ENCODE peak calls at places on chromosomes 7 and 10, in seven cellular contexts. One of them, this sample, is unnamed.

GRCh38 chr10:94010116-94010515 is 16.4 kb downstream of the PLCE1 start:
- DNase-seq in right atrium auricular region: no peak
- DNase-seq in non-pigmented ciliary epithelial cell: no peak
- DNase-seq in naive thymus-derived CD8-positive, alpha-beta T cell: no peak
- DNase-seq in endothelial cell: no peak
- DNase-seq in substantia nigra: no peak
- DNase-seq in left colon: no peak
- DNase-seq in this sample: no peak

GRCh38 chr10:113403900-113404299 is 149.0 kb upstream of the HABP2 start:
- DNase-seq in right atrium auricular region: no peak
- DNase-seq in non-pigmented ciliary epithelial cell: no peak
- DNase-seq in naive thymus-derived CD8-positive, alpha-beta T cell: no peak
- DNase-seq in endothelial cell: no peak
- DNase-seq in substantia nigra: no peak
- DNase-seq in left colon: no peak
- DNase-seq in this sample: no peak

GRCh38 chr10:86413046-86413728 is 46.6 kb upstream of the GRID1 start:
- DNase-seq in right atrium auricular region: no peak
- DNase-seq in non-pigmented ciliary epithelial cell: no peak
- DNase-seq in naive thymus-derived CD8-positive, alpha-beta T cell: peak
- DNase-seq in endothelial cell: no peak
- DNase-seq in substantia nigra: no peak
- DNase-seq in left colon: no peak
- DNase-seq in this sample: no peak

GRCh38 chr10:114472874-114473248 is 68.6 kb upstream of the AFAP1L2 start:
- DNase-seq in right atrium auricular region: no peak
- DNase-seq in non-pigmented ciliary epithelial cell: no peak
- DNase-seq in naive thymus-derived CD8-positive, alpha-beta T cell: no peak
- DNase-seq in endothelial cell: no peak
- DNase-seq in substantia nigra: no peak
- DNase-seq in left colon: no peak
- DNase-seq in this sample: no peak

GRCh38 chr10:102225646-102226541 is at the start of gene ELOVL3:
- DNase-seq in right atrium auricular region: peak
- DNase-seq in non-pigmented ciliary epithelial cell: peak
- DNase-seq in naive thymus-derived CD8-positive, alpha-beta T cell: peak
- DNase-seq in endothelial cell: peak
- DNase-seq in substantia nigra: peak
- DNase-seq in left colon: peak
- DNase-seq in this sample: peak

GRCh38 chr10:121683366-121683765 is 85.1 kb upstream of the FGFR2 start:
- DNase-seq in right atrium auricular region: no peak
- DNase-seq in non-pigmented ciliary epithelial cell: no peak
- DNase-seq in naive thymus-derived CD8-positive, alpha-beta T cell: no peak
- DNase-seq in endothelial cell: no peak
- DNase-seq in substantia nigra: no peak
- DNase-seq in left colon: no peak
- DNase-seq in this sample: no peak

GRCh38 chr10:103254538-103255325 is 9.0 kb downstream of the RPEL1 start:
- DNase-seq in right atrium auricular region: no peak
- DNase-seq in non-pigmented ciliary epithelial cell: no peak
- DNase-seq in naive thymus-derived CD8-positive, alpha-beta T cell: no peak
- DNase-seq in endothelial cell: no peak
- DNase-seq in substantia nigra: no peak
- DNase-seq in left colon: no peak
- DNase-seq in this sample: no peak

GRCh38 chr7:98022531-98022930 is 32.5 kb upstream of the OCM2 start:
- DNase-seq in right atrium auricular region: no peak
- DNase-seq in non-pigmented ciliary epithelial cell: no peak
- DNase-seq in naive thymus-derived CD8-positive, alpha-beta T cell: no peak
- DNase-seq in endothelial cell: no peak
- DNase-seq in substantia nigra: no peak
- DNase-seq in left colon: no peak
- DNase-seq in this sample: no peak

GRCh38 chr7:21281193-21281592 is 146.7 kb upstream of the SP4 start:
- DNase-seq in right atrium auricular region: no peak
- DNase-seq in non-pigmented ciliary epithelial cell: no peak
- DNase-seq in naive thymus-derived CD8-positive, alpha-beta T cell: no peak
- DNase-seq in endothelial cell: no peak
- DNase-seq in substantia nigra: no peak
- DNase-seq in left colon: no peak
- DNase-seq in this sample: no peak

GRCh38 chr7:140475747-140476333 is 3.5 kb downstream of the MKRN1 start:
- DNase-seq in right atrium auricular region: no peak
- DNase-seq in non-pigmented ciliary epithelial cell: no peak
- DNase-seq in naive thymus-derived CD8-positive, alpha-beta T cell: peak
- DNase-seq in endothelial cell: peak
- DNase-seq in substantia nigra: no peak
- DNase-seq in left colon: peak
- DNase-seq in this sample: no peak

GRCh38 chr7:155358948-155359712 is 61.5 kb downstream of the INSIG1 start:
- DNase-seq in right atrium auricular region: no peak
- DNase-seq in non-pigmented ciliary epithelial cell: no peak
- DNase-seq in naive thymus-derived CD8-positive, alpha-beta T cell: no peak
- DNase-seq in endothelial cell: no peak
- DNase-seq in substantia nigra: no peak
- DNase-seq in left colon: no peak
- DNase-seq in this sample: no peak

GRCh38 chr7:929311-929711 is 25.2 kb downstream of the ADAP1 start:
- DNase-seq in right atrium auricular region: no peak
- DNase-seq in non-pigmented ciliary epithelial cell: no peak
- DNase-seq in naive thymus-derived CD8-positive, alpha-beta T cell: no peak
- DNase-seq in endothelial cell: no peak
- DNase-seq in substantia nigra: peak
- DNase-seq in left colon: no peak
- DNase-seq in this sample: no peak

GRCh38 chr7:89332026-89332425 is 536.5 kb upstream of the TEX47 start:
- DNase-seq in right atrium auricular region: no peak
- DNase-seq in non-pigmented ciliary epithelial cell: no peak
- DNase-seq in naive thymus-derived CD8-positive, alpha-beta T cell: no peak
- DNase-seq in endothelial cell: no peak
- DNase-seq in substantia nigra: no peak
- DNase-seq in left colon: no peak
- DNase-seq in this sample: no peak

GRCh38 chr7:55140221-55140980 is 121.6 kb downstream of the EGFR start:
- DNase-seq in right atrium auricular region: no peak
- DNase-seq in non-pigmented ciliary epithelial cell: no peak
- DNase-seq in naive thymus-derived CD8-positive, alpha-beta T cell: no peak
- DNase-seq in endothelial cell: no peak
- DNase-seq in substantia nigra: no peak
- DNase-seq in left colon: peak
- DNase-seq in this sample: peak

GRCh38 chr7:116526897-116527296 is 2.1 kb downstream of the CAV1 start:
- DNase-seq in right atrium auricular region: no peak
- DNase-seq in non-pigmented ciliary epithelial cell: no peak
- DNase-seq in naive thymus-derived CD8-positive, alpha-beta T cell: no peak
- DNase-seq in endothelial cell: no peak
- DNase-seq in substantia nigra: no peak
- DNase-seq in left colon: no peak
- DNase-seq in this sample: no peak

GRCh38 chr10:103905441-103905840 is 12.5 kb downstream of the STN1 start:
- DNase-seq in right atrium auricular region: no peak
- DNase-seq in non-pigmented ciliary epithelial cell: no peak
- DNase-seq in naive thymus-derived CD8-positive, alpha-beta T cell: no peak
- DNase-seq in endothelial cell: no peak
- DNase-seq in substantia nigra: no peak
- DNase-seq in left colon: no peak
- DNase-seq in this sample: no peak

GRCh38 chr10:117460846-117461765 is 81.4 kb upstream of the EMX2 start:
- DNase-seq in right atrium auricular region: no peak
- DNase-seq in non-pigmented ciliary epithelial cell: no peak
- DNase-seq in naive thymus-derived CD8-positive, alpha-beta T cell: no peak
- DNase-seq in endothelial cell: no peak
- DNase-seq in substantia nigra: no peak
- DNase-seq in left colon: no peak
- DNase-seq in this sample: no peak

GRCh38 chr10:133131053-133131452 is 29.0 kb upstream of the KNDC1 start:
- DNase-seq in right atrium auricular region: no peak
- DNase-seq in non-pigmented ciliary epithelial cell: no peak
- DNase-seq in naive thymus-derived CD8-positive, alpha-beta T cell: no peak
- DNase-seq in endothelial cell: no peak
- DNase-seq in substantia nigra: no peak
- DNase-seq in left colon: no peak
- DNase-seq in this sample: no peak

GRCh38 chr10:110857265-110858158 is 14.2 kb upstream of the PDCD4 start:
- DNase-seq in right atrium auricular region: peak
- DNase-seq in non-pigmented ciliary epithelial cell: no peak
- DNase-seq in naive thymus-derived CD8-positive, alpha-beta T cell: no peak
- DNase-seq in endothelial cell: no peak
- DNase-seq in substantia nigra: no peak
- DNase-seq in left colon: peak
- DNase-seq in this sample: peak

GRCh38 chr10:107611101-107611500 is 446.6 kb upstream of the SORCS1 start:
- DNase-seq in right atrium auricular region: no peak
- DNase-seq in non-pigmented ciliary epithelial cell: no peak
- DNase-seq in naive thymus-derived CD8-positive, alpha-beta T cell: no peak
- DNase-seq in endothelial cell: no peak
- DNase-seq in substantia nigra: no peak
- DNase-seq in left colon: no peak
- DNase-seq in this sample: peak

GRCh38 chr10:73635781-73636180 is 5.5 kb downstream of the MYOZ1 start:
- DNase-seq in right atrium auricular region: no peak
- DNase-seq in non-pigmented ciliary epithelial cell: no peak
- DNase-seq in naive thymus-derived CD8-positive, alpha-beta T cell: no peak
- DNase-seq in endothelial cell: no peak
- DNase-seq in substantia nigra: no peak
- DNase-seq in left colon: no peak
- DNase-seq in this sample: no peak

GRCh38 chr10:5631936-5632335 is 34.5 kb downstream of the ASB13 start:
- DNase-seq in right atrium auricular region: no peak
- DNase-seq in non-pigmented ciliary epithelial cell: no peak
- DNase-seq in naive thymus-derived CD8-positive, alpha-beta T cell: no peak
- DNase-seq in endothelial cell: no peak
- DNase-seq in substantia nigra: no peak
- DNase-seq in left colon: no peak
- DNase-seq in this sample: no peak

GRCh38 chr7:142334236-142334635 is 76.4 kb upstream of the PRSS58 start:
- DNase-seq in right atrium auricular region: no peak
- DNase-seq in non-pigmented ciliary epithelial cell: no peak
- DNase-seq in naive thymus-derived CD8-positive, alpha-beta T cell: no peak
- DNase-seq in endothelial cell: no peak
- DNase-seq in substantia nigra: no peak
- DNase-seq in left colon: no peak
- DNase-seq in this sample: no peak

GRCh38 chr10:13893926-13894325 is 307.2 kb downstream of the PRPF18 start:
- DNase-seq in right atrium auricular region: no peak
- DNase-seq in non-pigmented ciliary epithelial cell: no peak
- DNase-seq in naive thymus-derived CD8-positive, alpha-beta T cell: no peak
- DNase-seq in endothelial cell: no peak
- DNase-seq in substantia nigra: no peak
- DNase-seq in left colon: no peak
- DNase-seq in this sample: no peak

GRCh38 chr7:105016083-105017075 is 2.4 kb downstream of the KMT2E start:
- DNase-seq in right atrium auricular region: no peak
- DNase-seq in non-pigmented ciliary epithelial cell: no peak
- DNase-seq in naive thymus-derived CD8-positive, alpha-beta T cell: no peak
- DNase-seq in endothelial cell: no peak
- DNase-seq in substantia nigra: no peak
- DNase-seq in left colon: no peak
- DNase-seq in this sample: no peak

GRCh38 chr7:95544174-95544573 is 52.1 kb downstream of the PDK4 start:
- DNase-seq in right atrium auricular region: no peak
- DNase-seq in non-pigmented ciliary epithelial cell: no peak
- DNase-seq in naive thymus-derived CD8-positive, alpha-beta T cell: no peak
- DNase-seq in endothelial cell: no peak
- DNase-seq in substantia nigra: no peak
- DNase-seq in left colon: no peak
- DNase-seq in this sample: no peak

GRCh38 chr7:156642306-156643045 is 1.9 kb downstream of the RNF32 start:
- DNase-seq in right atrium auricular region: no peak
- DNase-seq in non-pigmented ciliary epithelial cell: no peak
- DNase-seq in naive thymus-derived CD8-positive, alpha-beta T cell: no peak
- DNase-seq in endothelial cell: no peak
- DNase-seq in substantia nigra: no peak
- DNase-seq in left colon: no peak
- DNase-seq in this sample: no peak